ENCODE peak calls at places on chromosomes 11 and 22, in six cellular contexts. M, V, C, H, X and Z are unnamed samples.

GRCh38 chr11:121253951-121254350 is 38.6 kb upstream of the SC5D start:
- DNase-seq in X (no peak), C (no peak), M (no peak), H (no peak), V (no peak), Z (no peak)

GRCh38 chr11:15275141-15275540 is 160.4 kb downstream of the INSC start:
- DNase-seq in H (no peak), C (no peak), M (no peak), V (no peak), X (no peak), Z (no peak)

GRCh38 chr11:125931681-125932080 is 14.2 kb upstream of the VSIG10L2 start:
- DNase-seq in H (no peak), V (no peak), X (no peak), M (peak), C (no peak), Z (no peak)

GRCh38 chr11:17014774-17015638 is 792 bp upstream of the PLEKHA7 start:
- DNase-seq in H (peak), V (peak), X (peak), M (no peak), C (no peak), Z (peak)

GRCh38 chr11:33692013-33692504 is 8.6 kb downstream of the C11orf91 start:
- DNase-seq in H (peak), C (peak), V (peak), M (peak), X (peak), Z (peak)

GRCh38 chr11:121437686-121438078 is 14.4 kb upstream of the SORL1 start:
- DNase-seq in H (no peak), V (no peak), C (no peak), M (no peak), X (no peak), Z (no peak)

GRCh38 chr11:77884186-77884828 is 63.4 kb downstream of the AAMDC start:
- DNase-seq in M (no peak), X (no peak), C (no peak), H (peak), V (peak), Z (peak)

GRCh38 chr22:47291565-47292495 is 529.4 kb downstream of the TBC1D22A start:
- DNase-seq in C (no peak), V (no peak), H (no peak), X (peak), M (no peak), Z (no peak)

GRCh38 chr22:32076726-32077550 is 33.9 kb downstream of the SLC5A1 start:
- DNase-seq in M (no peak), H (no peak), X (no peak), C (no peak), V (no peak), Z (no peak)

GRCh38 chr11:8959546-8960166 is 4.6 kb downstream of the TMEM9B start:
- DNase-seq in C (peak), V (peak), H (peak), M (no peak), X (no peak), Z (peak)

GRCh38 chr22:39017596-39018365 is 3.1 kb upstream of the APOBEC3D start:
- DNase-seq in C (no peak), V (no peak), X (no peak), M (no peak), H (no peak), Z (no peak)

GRCh38 chr22:39026509-39027150 is 5.7 kb downstream of the APOBEC3D start:
- DNase-seq in M (no peak), V (no peak), H (no peak), X (no peak), C (no peak), Z (no peak)

GRCh38 chr22:39016592-39016991 is 2.5 kb downstream of the APOBEC3C start:
- DNase-seq in X (no peak), C (no peak), M (no peak), V (no peak), H (no peak), Z (no peak)

GRCh38 chr22:39024923-39025322 is 4.0 kb downstream of the APOBEC3D start:
- DNase-seq in H (no peak), C (no peak), M (no peak), V (no peak), X (no peak), Z (no peak)

GRCh38 chr22:39021552-39022250 is 774 bp downstream of the APOBEC3D start:
- DNase-seq in X (no peak), H (no peak), M (no peak), C (no peak), V (no peak), Z (peak)
- H3K4me3 ChIP-seq in X (peak), H (peak), M (peak), C (peak), V (peak), Z (peak)

GRCh38 chr22:27329471-27329870 is 472.1 kb downstream of the MN1 start:
- DNase-seq in V (no peak), H (no peak), C (no peak), M (no peak), X (no peak), Z (no peak)
- H3K4me3 ChIP-seq in V (no peak), H (no peak), C (no peak), M (no peak), X (no peak), Z (no peak)

GRCh38 chr11:46456676-46457432 is 65.3 kb upstream of the CHRM4 start:
- DNase-seq in X (no peak), C (no peak), M (no peak), V (no peak), H (no peak), Z (no peak)
- H3K4me3 ChIP-seq in X (no peak), C (no peak), M (no peak), V (no peak), H (no peak), Z (no peak)

DNA sequence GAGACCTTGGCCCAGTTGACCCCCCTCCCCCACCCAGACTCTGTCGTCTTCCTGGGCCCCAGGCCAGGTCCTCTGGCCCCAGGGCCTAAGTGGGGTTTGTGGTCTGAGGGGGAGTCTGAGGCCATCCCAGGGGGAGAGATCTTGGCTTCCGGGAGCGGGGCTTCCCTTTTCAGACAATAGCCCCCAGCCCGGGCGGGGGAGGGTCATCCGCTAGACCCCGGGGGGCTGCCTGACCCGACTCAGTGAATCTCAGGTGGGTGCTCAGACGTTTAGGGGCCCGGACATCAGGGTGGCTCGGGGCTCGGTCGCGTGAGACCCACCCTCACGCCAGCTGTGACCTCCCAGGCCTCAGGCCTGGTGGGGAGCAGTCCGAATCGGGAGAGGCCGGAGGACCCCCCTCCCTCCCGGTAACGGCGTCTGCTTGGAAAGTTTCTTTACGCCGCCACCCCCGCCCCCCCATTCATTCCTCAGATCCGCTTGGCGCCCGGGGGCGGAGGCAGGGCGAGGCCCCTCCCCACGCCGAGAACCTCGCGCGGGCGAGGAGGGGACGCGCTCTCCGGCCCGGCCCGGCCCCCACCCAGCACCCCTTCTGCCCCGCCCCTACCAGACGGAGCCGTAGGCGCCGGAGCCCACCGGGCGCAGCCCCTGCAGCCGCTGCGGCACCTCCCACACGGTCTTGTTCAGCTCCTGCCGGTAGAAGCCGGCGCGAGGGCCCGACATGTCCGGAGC is 443 bp downstream of the MAPK11 start:
- DNase-seq in M (no peak), X (no peak), V (peak), C (no peak), H (peak), Z (peak)
- H3K4me3 ChIP-seq in M (peak), X (peak), V (peak), C (peak), H (peak), Z (peak)

DNA sequence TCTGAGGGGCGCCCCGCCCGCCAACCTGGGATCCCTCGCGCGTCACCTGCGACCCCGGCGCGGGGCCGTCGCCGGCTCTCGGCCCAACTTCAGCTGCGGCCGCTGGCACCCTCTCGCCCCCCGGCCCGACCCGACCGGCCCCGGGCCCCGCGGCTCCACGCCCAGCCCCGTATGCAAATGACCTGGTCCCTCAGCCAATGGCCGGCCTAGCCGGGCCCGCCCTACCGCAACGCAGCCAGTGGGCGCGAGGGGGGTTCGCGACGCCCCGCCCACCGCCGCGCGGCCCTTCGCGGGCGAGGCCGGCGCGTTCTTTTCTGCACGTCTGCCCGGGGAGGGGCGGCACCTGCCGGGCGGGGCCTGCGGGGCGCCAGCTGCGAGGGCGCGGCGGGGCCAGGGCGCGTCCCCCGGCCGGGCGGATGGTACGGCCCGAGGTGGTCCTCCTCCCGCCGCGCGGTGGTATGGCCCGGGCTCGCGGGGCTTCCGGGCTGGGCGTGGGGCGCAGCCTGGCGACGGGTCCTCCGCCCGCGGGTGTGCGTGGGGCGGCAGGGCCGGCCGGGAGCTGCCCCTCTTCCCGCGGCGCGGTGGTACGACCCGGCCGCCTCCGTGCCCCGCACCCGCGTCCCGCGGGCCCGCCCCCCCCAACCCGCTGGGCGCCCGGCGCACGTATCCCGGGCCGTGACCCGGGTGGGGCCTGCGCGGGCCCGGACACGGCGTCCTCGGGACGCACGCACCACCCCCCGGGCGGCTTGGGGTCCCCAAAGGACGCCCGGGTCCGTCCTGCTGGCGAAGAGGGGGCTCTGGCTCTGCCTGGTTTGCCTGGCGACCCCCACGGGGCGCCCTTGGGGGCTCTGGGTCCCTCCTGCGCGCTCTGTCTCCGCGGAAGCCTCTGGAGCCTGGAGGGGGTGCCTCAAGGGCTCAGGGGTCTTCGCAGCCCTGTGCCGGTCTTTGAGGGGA is 7.7 kb upstream of the PHRF1 start:
- DNase-seq in X (peak), V (peak), C (peak), H (peak), M (peak), Z (peak)
- H3K4me3 ChIP-seq in X (peak), V (peak), C (peak), H (peak), M (peak), Z (peak)

GRCh38 chr11:59173964-59174663 is 2.2 kb downstream of the DTX4 start:
- DNase-seq in H (peak), C (no peak), V (no peak), X (no peak), M (no peak), Z (peak)

GRCh38 chr11:59174664-59175033 is 2.7 kb downstream of the DTX4 start:
- DNase-seq in V (no peak), M (no peak), C (no peak), H (peak), X (no peak), Z (peak)

GRCh38 chr11:59176330-59176729 is 4.4 kb downstream of the DTX4 start:
- DNase-seq in H (no peak), X (no peak), M (no peak), V (no peak), C (no peak), Z (no peak)

GRCh38 chr11:59173080-59173963 is 1.4 kb downstream of the DTX4 start:
- DNase-seq in C (no peak), M (no peak), X (peak), H (peak), V (no peak), Z (peak)

GRCh38 chr11:59175104-59175503 is 3.2 kb downstream of the DTX4 start:
- DNase-seq in H (no peak), X (no peak), C (no peak), V (no peak), M (no peak), Z (no peak)
- H3K4me3 ChIP-seq in H (no peak), X (no peak), C (no peak), V (no peak), M (no peak), Z (no peak)

GRCh38 chr11:75311858-75312288 is 39.6 kb downstream of the ARRB1 start:
- DNase-seq in C (no peak), M (peak), H (peak), V (peak), X (peak), Z (peak)
- H3K4me3 ChIP-seq in C (no peak), M (peak), H (no peak), V (no peak), X (peak), Z (no peak)

GRCh38 chr22:43995057-43995685 is 28.9 kb upstream of the PARVB start:
- DNase-seq in M (no peak), X (no peak), H (no peak), V (no peak), C (no peak), Z (no peak)
- H3K4me3 ChIP-seq in M (no peak), X (no peak), H (no peak), V (no peak), C (no peak), Z (no peak)

GRCh38 chr22:35403356-35403755 is 3.4 kb downstream of the MCM5 start:
- DNase-seq in H (no peak), X (no peak), M (no peak), C (no peak), V (no peak), Z (no peak)

GRCh38 chr22:35404176-35404575 is 4.2 kb downstream of the MCM5 start:
- DNase-seq in X (no peak), C (no peak), M (no peak), H (no peak), V (no peak), Z (no peak)

GRCh38 chr22:35400335-35400680 is 368 bp downstream of the MCM5 start:
- DNase-seq in V (no peak), C (no peak), H (no peak), X (no peak), M (no peak), Z (peak)

GRCh38 chr22:35399678-35400334 is at the start of gene MCM5:
- DNase-seq in M (peak), V (peak), C (peak), H (peak), X (peak), Z (peak)

GRCh38 chr22:35401863-35402262 is 1.9 kb downstream of the MCM5 start:
- DNase-seq in C (no peak), V (no peak), H (no peak), X (no peak), M (no peak), Z (no peak)
- H3K4me3 ChIP-seq in C (no peak), V (no peak), H (no peak), X (no peak), M (no peak), Z (no peak)